ENCODE peak calls at places on chromosome 3, in six cellular contexts. One of them, this sample, is unnamed.

GRCh38 chr3:25674670-25675069 is 10.0 kb upstream of the TOP2B start:
- DNase-seq in coronary artery: no peak
- DNase-seq in adrenal gland: no peak
- DNase-seq in mesenchymal stem cell: no peak
- DNase-seq in dorsolateral prefrontal cortex: no peak
- DNase-seq in spleen: no peak
- DNase-seq in this sample: no peak

GRCh38 chr3:144772372-144772771 is 800.7 kb downstream of the DIPK2A start:
- DNase-seq in coronary artery: no peak
- DNase-seq in adrenal gland: no peak
- DNase-seq in mesenchymal stem cell: no peak
- DNase-seq in dorsolateral prefrontal cortex: no peak
- DNase-seq in spleen: no peak
- DNase-seq in this sample: no peak

GRCh38 chr3:177340243-177340830 is 143.1 kb upstream of the TBL1XR1 start:
- DNase-seq in coronary artery: no peak
- DNase-seq in adrenal gland: no peak
- DNase-seq in mesenchymal stem cell: no peak
- DNase-seq in dorsolateral prefrontal cortex: no peak
- DNase-seq in spleen: no peak
- DNase-seq in this sample: no peak

GRCh38 chr3:44240061-44240460 is 1.6 kb upstream of the TOPAZ1 start:
- DNase-seq in coronary artery: no peak
- DNase-seq in adrenal gland: no peak
- DNase-seq in mesenchymal stem cell: no peak
- DNase-seq in dorsolateral prefrontal cortex: no peak
- DNase-seq in spleen: no peak
- DNase-seq in this sample: no peak

GRCh38 chr3:38094999-38095398 is 41.9 kb downstream of the ACAA1 start:
- DNase-seq in coronary artery: no peak
- DNase-seq in adrenal gland: no peak
- DNase-seq in mesenchymal stem cell: no peak
- DNase-seq in dorsolateral prefrontal cortex: no peak
- DNase-seq in spleen: no peak
- DNase-seq in this sample: no peak

GRCh38 chr3:119639494-119640350 is 20.7 kb downstream of the POPDC2 start:
- DNase-seq in coronary artery: no peak
- DNase-seq in adrenal gland: no peak
- DNase-seq in mesenchymal stem cell: peak
- DNase-seq in dorsolateral prefrontal cortex: no peak
- DNase-seq in spleen: no peak
- DNase-seq in this sample: no peak

GRCh38 chr3:22704571-22705354 is 498.4 kb upstream of the UBE2E2 start:
- DNase-seq in coronary artery: no peak
- DNase-seq in adrenal gland: no peak
- DNase-seq in mesenchymal stem cell: no peak
- DNase-seq in dorsolateral prefrontal cortex: no peak
- DNase-seq in spleen: no peak
- DNase-seq in this sample: no peak

GRCh38 chr3:134607054-134608022 is 43.5 kb downstream of the KY start:
- DNase-seq in coronary artery: no peak
- DNase-seq in adrenal gland: no peak
- DNase-seq in mesenchymal stem cell: no peak
- DNase-seq in dorsolateral prefrontal cortex: no peak
- DNase-seq in spleen: no peak
- DNase-seq in this sample: no peak

GRCh38 chr3:194029846-194030245 is 106.1 kb upstream of the HES1 start:
- DNase-seq in coronary artery: no peak
- DNase-seq in adrenal gland: no peak
- DNase-seq in mesenchymal stem cell: no peak
- DNase-seq in dorsolateral prefrontal cortex: no peak
- DNase-seq in spleen: no peak
- DNase-seq in this sample: no peak

GRCh38 chr3:34842706-34843478 is 796.4 kb upstream of the ARPP21 start:
- DNase-seq in coronary artery: no peak
- DNase-seq in adrenal gland: no peak
- DNase-seq in mesenchymal stem cell: no peak
- DNase-seq in dorsolateral prefrontal cortex: no peak
- DNase-seq in spleen: no peak
- DNase-seq in this sample: no peak

GRCh38 chr3:184399410-184399809 is 19.6 kb downstream of the CHRD start:
- DNase-seq in coronary artery: no peak
- DNase-seq in adrenal gland: peak
- DNase-seq in mesenchymal stem cell: peak
- DNase-seq in dorsolateral prefrontal cortex: no peak
- DNase-seq in spleen: no peak
- DNase-seq in this sample: no peak

GRCh38 chr3:89025185-89025584 is 82.2 kb upstream of the EPHA3 start:
- DNase-seq in coronary artery: no peak
- DNase-seq in adrenal gland: no peak
- DNase-seq in mesenchymal stem cell: peak
- DNase-seq in dorsolateral prefrontal cortex: no peak
- DNase-seq in spleen: no peak
- DNase-seq in this sample: no peak

GRCh38 chr3:133894334-133895207 is 1.1 kb downstream of the RAB6B start:
- DNase-seq in coronary artery: no peak
- DNase-seq in adrenal gland: no peak
- DNase-seq in mesenchymal stem cell: no peak
- DNase-seq in dorsolateral prefrontal cortex: peak
- DNase-seq in spleen: no peak
- DNase-seq in this sample: no peak

GRCh38 chr3:186990878-186991308 is 60.6 kb downstream of the ST6GAL1 start:
- DNase-seq in coronary artery: no peak
- DNase-seq in adrenal gland: no peak
- DNase-seq in mesenchymal stem cell: no peak
- DNase-seq in dorsolateral prefrontal cortex: peak
- DNase-seq in spleen: no peak
- DNase-seq in this sample: no peak

GRCh38 chr3:14319654-14320182 is 82.7 kb upstream of the SLC6A6 start:
- DNase-seq in coronary artery: no peak
- DNase-seq in adrenal gland: peak
- DNase-seq in mesenchymal stem cell: peak
- DNase-seq in dorsolateral prefrontal cortex: no peak
- DNase-seq in spleen: no peak
- DNase-seq in this sample: no peak

GRCh38 chr3:73010158-73010557 is 13.5 kb downstream of the PPP4R2 start:
- DNase-seq in coronary artery: no peak
- DNase-seq in adrenal gland: peak
- DNase-seq in mesenchymal stem cell: no peak
- DNase-seq in dorsolateral prefrontal cortex: no peak
- DNase-seq in spleen: no peak
- DNase-seq in this sample: no peak

DNA sequence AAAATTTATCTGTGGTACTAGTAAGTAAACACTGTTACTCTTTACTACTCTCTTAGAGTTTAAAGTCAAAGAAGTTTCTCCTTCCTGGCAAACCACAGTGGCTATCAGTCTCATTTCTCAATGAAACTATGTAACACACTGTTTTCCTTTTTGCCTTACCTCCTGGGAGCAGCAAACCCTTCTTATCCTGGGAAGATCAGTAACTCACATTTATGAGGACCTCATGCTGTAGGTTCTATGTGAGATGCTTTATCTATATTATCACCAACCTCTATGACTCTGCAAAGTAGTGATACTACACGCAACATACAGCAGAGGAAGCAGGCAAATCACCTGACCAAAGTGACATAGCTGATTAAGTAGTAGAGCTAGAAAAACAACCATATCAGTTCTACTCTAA is 35.3 kb downstream of the PBRM1 start:
- DNase-seq in coronary artery: no peak
- DNase-seq in adrenal gland: no peak
- DNase-seq in mesenchymal stem cell: no peak
- DNase-seq in dorsolateral prefrontal cortex: no peak
- DNase-seq in spleen: no peak
- DNase-seq in this sample: no peak
- H3K27ac ChIP-seq in coronary artery: no peak
- H3K27ac ChIP-seq in adrenal gland: peak
- H3K27ac ChIP-seq in mesenchymal stem cell: no peak
- H3K27ac ChIP-seq in dorsolateral prefrontal cortex: no peak
- H3K27ac ChIP-seq in spleen: peak
- H3K27ac ChIP-seq in this sample: no peak

DNA sequence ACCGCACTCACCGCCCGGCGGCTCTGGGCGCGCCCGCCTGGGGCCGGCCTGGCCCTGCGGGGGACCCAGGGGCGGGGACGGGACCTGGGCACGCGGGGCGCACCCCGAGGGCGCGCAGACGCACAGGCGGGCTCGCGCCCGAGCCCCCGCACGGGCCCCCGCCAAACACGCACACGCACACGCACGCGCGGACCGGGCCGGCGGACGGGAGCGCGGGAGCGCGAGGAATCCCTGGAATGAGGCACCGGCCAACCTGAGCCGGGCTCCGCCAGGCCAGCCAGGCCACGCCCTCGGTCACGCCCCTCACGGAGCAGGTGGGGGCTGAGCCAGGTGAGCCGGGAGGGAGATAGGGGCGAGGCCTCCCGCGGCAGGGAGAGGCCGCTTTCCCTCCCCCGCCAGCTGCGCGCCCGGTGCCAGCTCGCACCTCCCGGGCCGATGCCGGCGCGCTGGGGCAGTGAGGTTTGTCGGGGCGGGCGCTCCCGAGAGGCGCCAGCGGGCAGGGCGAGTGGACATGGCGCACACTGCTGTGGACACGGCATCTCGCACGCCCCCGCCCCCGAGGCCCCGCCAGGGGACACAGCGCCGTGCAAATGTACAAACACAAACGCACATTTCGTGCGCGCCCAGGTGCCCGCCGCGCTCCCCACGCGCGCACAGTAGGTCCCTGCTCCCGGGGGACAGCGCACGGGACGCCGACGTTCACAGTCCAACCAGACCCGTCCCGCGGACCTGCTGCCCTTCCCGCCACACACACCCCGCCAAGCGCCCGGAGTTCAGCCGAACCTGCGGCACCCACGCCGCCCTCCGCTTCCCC is 75.9 kb upstream of the VGLL4 start:
- DNase-seq in coronary artery: peak
- DNase-seq in adrenal gland: peak
- DNase-seq in mesenchymal stem cell: peak
- DNase-seq in dorsolateral prefrontal cortex: peak
- DNase-seq in spleen: peak
- DNase-seq in this sample: peak
- H3K27ac ChIP-seq in coronary artery: peak
- H3K27ac ChIP-seq in adrenal gland: peak
- H3K27ac ChIP-seq in mesenchymal stem cell: no peak
- H3K27ac ChIP-seq in dorsolateral prefrontal cortex: peak
- H3K27ac ChIP-seq in spleen: peak
- H3K27ac ChIP-seq in this sample: no peak

DNA sequence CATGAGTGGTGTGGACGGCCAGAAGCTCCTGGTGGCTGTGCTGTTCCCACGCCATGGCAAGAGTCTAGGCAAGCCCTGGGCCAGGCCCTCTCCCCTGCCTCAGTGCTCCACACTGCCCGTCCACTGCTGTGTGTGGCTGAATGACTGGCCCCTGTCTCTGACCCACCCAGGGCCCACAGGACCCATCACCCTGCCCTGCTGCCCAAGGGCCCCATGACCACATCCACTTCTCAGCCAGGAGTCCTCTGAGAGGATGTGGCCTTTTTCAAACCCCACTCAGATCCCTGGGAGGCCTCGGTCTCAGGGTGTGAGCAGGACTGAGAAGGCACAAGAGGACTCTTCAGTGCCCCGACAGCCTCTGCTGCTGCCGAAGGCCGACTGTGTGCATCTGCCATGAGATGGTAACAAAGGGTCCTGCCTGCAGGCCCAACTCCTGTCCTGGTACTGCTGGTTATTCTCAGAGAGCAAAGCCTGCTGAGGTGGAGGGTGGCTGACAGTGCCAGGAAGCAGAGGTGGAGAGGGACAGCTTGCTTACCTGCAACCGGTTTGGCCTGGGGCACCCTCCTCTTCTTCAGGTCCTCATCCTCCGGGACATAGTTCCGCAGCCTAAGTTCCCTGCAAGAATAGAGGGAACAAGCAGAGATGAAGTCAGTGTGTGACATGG is 47.5 kb downstream of the PTH1R start:
- DNase-seq in coronary artery: no peak
- DNase-seq in adrenal gland: peak
- DNase-seq in mesenchymal stem cell: no peak
- DNase-seq in dorsolateral prefrontal cortex: no peak
- DNase-seq in spleen: peak
- DNase-seq in this sample: no peak
- H3K27ac ChIP-seq in coronary artery: peak
- H3K27ac ChIP-seq in adrenal gland: peak
- H3K27ac ChIP-seq in mesenchymal stem cell: no peak
- H3K27ac ChIP-seq in dorsolateral prefrontal cortex: no peak
- H3K27ac ChIP-seq in spleen: peak
- H3K27ac ChIP-seq in this sample: no peak

GRCh38 chr3:8660271-8660731 is 15.7 kb upstream of the SSUH2 start:
- DNase-seq in coronary artery: no peak
- DNase-seq in adrenal gland: no peak
- DNase-seq in mesenchymal stem cell: peak
- DNase-seq in dorsolateral prefrontal cortex: no peak
- DNase-seq in spleen: no peak
- DNase-seq in this sample: no peak

GRCh38 chr3:8665407-8665896 is 20.9 kb upstream of the SSUH2 start:
- DNase-seq in coronary artery: no peak
- DNase-seq in adrenal gland: no peak
- DNase-seq in mesenchymal stem cell: no peak
- DNase-seq in dorsolateral prefrontal cortex: no peak
- DNase-seq in spleen: no peak
- DNase-seq in this sample: no peak

GRCh38 chr3:8662594-8662993 is 18.0 kb upstream of the SSUH2 start:
- DNase-seq in coronary artery: no peak
- DNase-seq in adrenal gland: no peak
- DNase-seq in mesenchymal stem cell: no peak
- DNase-seq in dorsolateral prefrontal cortex: no peak
- DNase-seq in spleen: no peak
- DNase-seq in this sample: no peak

GRCh38 chr3:8660781-8661180 is 16.2 kb upstream of the SSUH2 start:
- DNase-seq in coronary artery: no peak
- DNase-seq in adrenal gland: no peak
- DNase-seq in mesenchymal stem cell: no peak
- DNase-seq in dorsolateral prefrontal cortex: no peak
- DNase-seq in spleen: peak
- DNase-seq in this sample: no peak

DNA sequence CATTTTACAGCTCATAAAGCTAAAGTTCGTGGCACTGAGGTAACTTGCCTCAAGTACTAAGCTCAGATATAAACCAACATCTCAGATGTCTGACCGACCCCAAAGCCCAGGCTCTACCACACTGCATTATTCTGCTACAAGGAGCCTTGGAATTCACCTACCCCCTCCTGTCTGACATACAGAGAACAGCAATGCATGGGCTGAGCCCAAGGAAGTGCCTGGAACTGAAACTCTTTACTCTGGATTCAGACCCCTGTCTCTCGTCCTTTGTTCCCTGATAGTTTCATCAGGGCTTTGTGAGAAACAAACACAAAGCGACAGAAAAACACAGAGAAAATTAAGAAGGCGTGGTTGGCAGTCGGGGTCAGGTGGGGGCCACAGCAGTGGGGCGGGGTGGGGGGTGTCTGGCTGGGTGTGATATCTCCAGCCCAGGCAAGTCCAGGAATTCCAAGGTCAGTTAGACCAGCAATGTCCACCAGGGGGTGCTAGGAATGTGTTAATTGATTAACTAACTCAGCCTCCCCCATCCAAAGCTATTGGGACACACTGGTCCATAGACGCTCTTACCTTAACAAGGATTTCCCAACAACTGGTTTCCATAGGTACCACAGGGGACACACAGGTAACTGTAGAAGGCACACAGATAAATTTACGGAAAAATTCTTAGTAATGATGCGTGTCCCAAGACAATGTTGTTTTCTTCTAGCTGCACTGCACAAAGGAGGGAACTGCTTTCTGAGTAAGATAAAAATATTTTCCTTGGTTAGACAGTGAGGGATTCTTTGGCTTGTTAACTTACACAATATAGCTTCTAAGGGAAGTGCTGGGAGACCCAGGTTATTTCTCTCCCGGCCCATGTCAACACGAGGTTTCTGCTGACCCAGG is 18.8 kb upstream of the SSUH2 start:
- DNase-seq in coronary artery: no peak
- DNase-seq in adrenal gland: peak
- DNase-seq in mesenchymal stem cell: peak
- DNase-seq in dorsolateral prefrontal cortex: peak
- DNase-seq in spleen: no peak
- DNase-seq in this sample: no peak
- H3K27ac ChIP-seq in coronary artery: no peak
- H3K27ac ChIP-seq in adrenal gland: no peak
- H3K27ac ChIP-seq in mesenchymal stem cell: no peak
- H3K27ac ChIP-seq in dorsolateral prefrontal cortex: no peak
- H3K27ac ChIP-seq in spleen: no peak
- H3K27ac ChIP-seq in this sample: no peak